ENCODE peak calls at places on chromosomes 16 and 17, in six cellular contexts. W is CMK; J is NAMALWA; Z is stimulated activated naive CD8-positive, alpha-beta T cell treated with anti-CD3 and anti-CD28 coated beads, Interleukin-15, amount 100 ng/mL, for 72 hours; U is GF-D8; Q is RPMI8226. S is an unnamed sample.

GRCh38 chr17:54956802-54957201 is 11.7 kb downstream of the COX11 start:
- DNase-seq in U (no peak), Q (no peak), J (no peak), Z (no peak), W (no peak), S (no peak)

GRCh38 chr17:82231562-82232321 is 2.9 kb downstream of the SLC16A3 start:
- DNase-seq in Z (peak), Q (no peak), J (peak), W (peak), U (peak), S (peak)

GRCh38 chr17:47224971-47225370 is 15.8 kb downstream of the MYL4 start:
- DNase-seq in Q (no peak), U (no peak), J (no peak), W (no peak), Z (no peak), S (peak)

GRCh38 chr16:68737046-68737729 is at the start of gene CDH1:
- DNase-seq in Z (no peak), J (no peak), Q (peak), U (no peak), W (no peak), S (no peak)

GRCh38 chr17:42276609-42277341 is 584 bp upstream of the STAT5B start:
- DNase-seq in Z (no peak), W (peak), Q (no peak), J (no peak), U (peak), S (peak)

GRCh38 chr17:79207957-79208356 is 133.3 kb downstream of the ENGASE start:
- DNase-seq in W (no peak), Z (no peak), Q (no peak), U (no peak), J (no peak), S (no peak)

GRCh38 chr17:33241390-33241789 is 51.7 kb downstream of the ASIC2 start:
- DNase-seq in W (no peak), Z (no peak), J (no peak), U (no peak), Q (no peak), S (no peak)

GRCh38 chr17:57735707-57736106 is 9.4 kb downstream of the CCDC182 start:
- DNase-seq in Z (peak), Q (peak), J (peak), U (no peak), W (no peak), S (no peak)

GRCh38 chr16:89115216-89115949 is 21.7 kb downstream of the ACSF3 start:
- DNase-seq in W (peak), J (peak), Q (no peak), Z (peak), U (peak), S (peak)

GRCh38 chr16:11256657-11257130 is 690 bp upstream of the SOCS1 start:
- DNase-seq in U (no peak), W (no peak), J (no peak), Z (no peak), Q (no peak), S (peak)

GRCh38 chr16:88378401-88378800 is 4.4 kb upstream of the ZNF469 start:
- DNase-seq in U (no peak), J (no peak), W (no peak), Z (no peak), Q (no peak), S (no peak)

GRCh38 chr16:22050963-22051362 is 41.4 kb upstream of the VWA3A start:
- DNase-seq in J (no peak), U (no peak), W (no peak), Z (no peak), Q (no peak), S (no peak)

GRCh38 chr16:1181715-1182671 is 29.1 kb downstream of the CACNA1H start:
- DNase-seq in Q (no peak), W (no peak), Z (no peak), J (no peak), U (no peak), S (peak)

GRCh38 chr16:58451945-58452401 is 48.0 kb upstream of the NDRG4 start:
- DNase-seq in J (no peak), Z (no peak), U (no peak), W (no peak), Q (no peak), S (peak)

GRCh38 chr16:26365555-26365954 is 673.8 kb downstream of the HS3ST4 start:
- DNase-seq in W (no peak), U (no peak), Z (no peak), J (no peak), Q (no peak), S (no peak)

GRCh38 chr17:2889256-2889655 is 93.0 kb downstream of the RAP1GAP2 start:
- DNase-seq in J (no peak), Q (no peak), U (no peak), W (no peak), Z (no peak), S (no peak)

GRCh38 chr17:28379814-28380571 is 8.5 kb downstream of the SARM1 start:
- DNase-seq in Q (no peak), J (no peak), W (peak), U (no peak), Z (no peak), S (peak)

GRCh38 chr17:69773081-69773480 is 301.9 kb upstream of the KCNJ16 start:
- DNase-seq in Q (no peak), Z (no peak), U (no peak), J (no peak), W (no peak), S (peak)

GRCh38 chr17:63840591-63841349 is 1.7 kb downstream of the SMARCD2 start:
- DNase-seq in Z (no peak), W (no peak), U (no peak), Q (no peak), J (no peak), S (no peak)

GRCh38 chr17:40121191-40121885 is 433 bp upstream of the MSL1 start:
- DNase-seq in U (no peak), Q (peak), J (peak), Z (no peak), W (no peak), S (peak)

GRCh38 chr17:78322858-78323455 is 36.9 kb downstream of the SOCS3 start:
- DNase-seq in J (no peak), W (no peak), U (no peak), Z (no peak), Q (no peak), S (peak)

GRCh38 chr16:89067677-89068076 is 26.0 kb upstream of the ACSF3 start:
- DNase-seq in Z (no peak), U (no peak), J (peak), Q (peak), W (no peak), S (peak)

S was measured in choroid plexus epithelial cell.